ENCODE peak calls at places on chromosome 15, in ten cellular contexts. One of them, this sample, is unnamed. For H3K9me3, the result is how much of the 10 kb centered on the place peaks cover.

GRCh38 chr15:78506971-78507830 is at the start of gene HYKK:
- DNase-seq in psoas muscle: peak
- DNase-seq in AG04450: peak
- DNase-seq in aorta: peak
- DNase-seq in MM.1S: peak
- DNase-seq in left ventricle myocardium inferior: peak
- DNase-seq in cardiac muscle cell: peak
- DNase-seq in IMR-90: peak
- DNase-seq in mucosa of descending colon: peak
- DNase-seq in hepatocyte: peak
- DNase-seq in this sample: peak

GRCh38 chr15:89116404-89116803 is 28.1 kb downstream of the ABHD2 start:
- DNase-seq in AG04450: no peak
- DNase-seq in hepatocyte: no peak
- DNase-seq in IMR-90: peak
- DNase-seq in left ventricle myocardium inferior: no peak
- DNase-seq in mucosa of descending colon: no peak
- DNase-seq in MM.1S: peak
- DNase-seq in cardiac muscle cell: peak
- DNase-seq in psoas muscle: no peak
- DNase-seq in aorta: no peak
- DNase-seq in this sample: no peak

GRCh38 chr15:69344238-69344637 is 45.5 kb downstream of the PAQR5 start:
- DNase-seq in mucosa of descending colon: no peak
- DNase-seq in cardiac muscle cell: no peak
- DNase-seq in aorta: no peak
- DNase-seq in AG04450: no peak
- DNase-seq in hepatocyte: no peak
- DNase-seq in IMR-90: no peak
- DNase-seq in psoas muscle: no peak
- DNase-seq in MM.1S: no peak
- DNase-seq in left ventricle myocardium inferior: no peak
- DNase-seq in this sample: no peak

GRCh38 chr15:43219929-43220886 is 610 bp downstream of the EPB42 start:
- DNase-seq in psoas muscle: no peak
- DNase-seq in left ventricle myocardium inferior: no peak
- DNase-seq in cardiac muscle cell: no peak
- DNase-seq in IMR-90: no peak
- DNase-seq in hepatocyte: no peak
- DNase-seq in mucosa of descending colon: no peak
- DNase-seq in MM.1S: no peak
- DNase-seq in aorta: no peak
- DNase-seq in AG04450: no peak
- DNase-seq in this sample: no peak

GRCh38 chr15:68586274-68586961 is 7.6 kb downstream of the CORO2B start:
- DNase-seq in aorta: peak
- DNase-seq in IMR-90: peak
- DNase-seq in mucosa of descending colon: no peak
- DNase-seq in psoas muscle: no peak
- DNase-seq in hepatocyte: peak
- DNase-seq in AG04450: no peak
- DNase-seq in cardiac muscle cell: no peak
- DNase-seq in left ventricle myocardium inferior: no peak
- DNase-seq in MM.1S: no peak
- DNase-seq in this sample: no peak

GRCh38 chr15:42921049-42921731 is 612 bp upstream of the TTBK2 start:
- DNase-seq in cardiac muscle cell: no peak
- DNase-seq in AG04450: no peak
- DNase-seq in left ventricle myocardium inferior: no peak
- DNase-seq in mucosa of descending colon: peak
- DNase-seq in hepatocyte: peak
- DNase-seq in MM.1S: peak
- DNase-seq in aorta: no peak
- DNase-seq in IMR-90: peak
- DNase-seq in psoas muscle: peak
- DNase-seq in this sample: no peak

GRCh38 chr15:40365624-40366023 is 7.6 kb downstream of the DISP2 start:
- DNase-seq in left ventricle myocardium inferior: no peak
- DNase-seq in cardiac muscle cell: no peak
- DNase-seq in MM.1S: no peak
- DNase-seq in mucosa of descending colon: no peak
- DNase-seq in AG04450: no peak
- DNase-seq in IMR-90: no peak
- DNase-seq in aorta: no peak
- DNase-seq in psoas muscle: no peak
- DNase-seq in hepatocyte: no peak
- DNase-seq in this sample: no peak

GRCh38 chr15:69159805-69160140 is 662 bp upstream of the GLCE start:
- DNase-seq in hepatocyte: no peak
- DNase-seq in cardiac muscle cell: no peak
- DNase-seq in mucosa of descending colon: no peak
- DNase-seq in left ventricle myocardium inferior: no peak
- DNase-seq in AG04450: no peak
- DNase-seq in MM.1S: no peak
- DNase-seq in IMR-90: no peak
- DNase-seq in aorta: no peak
- DNase-seq in psoas muscle: no peak
- DNase-seq in this sample: no peak

GRCh38 chr15:34780725-34781124 is 14.6 kb downstream of the ACTC1 start:
- DNase-seq in hepatocyte: no peak
- DNase-seq in MM.1S: no peak
- DNase-seq in aorta: no peak
- DNase-seq in IMR-90: no peak
- DNase-seq in mucosa of descending colon: no peak
- DNase-seq in psoas muscle: no peak
- DNase-seq in cardiac muscle cell: no peak
- DNase-seq in AG04450: no peak
- DNase-seq in left ventricle myocardium inferior: no peak
- DNase-seq in this sample: no peak

GRCh38 chr15:41866263-41866703 is 27.6 kb downstream of the SPTBN5 start:
- DNase-seq in MM.1S: no peak
- DNase-seq in mucosa of descending colon: no peak
- DNase-seq in AG04450: no peak
- DNase-seq in left ventricle myocardium inferior: no peak
- DNase-seq in psoas muscle: no peak
- DNase-seq in cardiac muscle cell: peak
- DNase-seq in IMR-90: no peak
- DNase-seq in aorta: no peak
- DNase-seq in hepatocyte: peak
- DNase-seq in this sample: no peak

DNA sequence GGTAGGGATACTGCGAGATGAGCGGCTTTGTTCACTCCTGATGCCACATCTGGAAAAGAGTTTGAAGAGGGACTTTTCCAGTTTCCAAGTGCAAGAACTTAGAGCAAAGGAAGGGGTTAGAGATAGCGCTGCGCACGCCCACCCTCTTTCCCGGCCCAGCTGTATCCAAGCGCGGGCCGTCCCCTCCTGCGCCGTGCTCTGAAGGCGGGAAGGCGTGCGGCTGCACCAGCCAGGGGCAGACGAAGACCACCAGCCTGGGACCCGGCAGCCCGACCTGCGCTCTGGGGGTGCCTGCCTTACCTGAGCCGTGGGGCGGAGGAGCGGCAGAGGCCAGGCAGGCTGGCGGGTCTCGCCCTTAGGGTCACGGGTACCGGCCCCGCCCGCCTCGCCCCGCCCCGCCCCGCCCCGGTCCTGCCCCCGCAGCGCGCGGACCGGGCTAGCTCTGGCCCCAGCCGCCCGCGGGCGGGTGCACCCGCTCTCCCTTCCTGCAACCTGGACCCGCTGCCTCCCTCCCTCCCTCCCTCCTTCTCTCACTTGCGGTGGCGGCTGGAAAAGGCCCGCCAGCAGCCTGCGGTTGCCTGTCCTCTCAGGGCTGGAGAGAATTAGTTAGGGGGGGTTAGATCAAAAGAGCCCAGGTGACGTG is at the start of gene WDR72:
- DNase-seq in aorta: no peak
- DNase-seq in IMR-90: no peak
- DNase-seq in AG04450: no peak
- DNase-seq in mucosa of descending colon: peak
- DNase-seq in psoas muscle: no peak
- DNase-seq in left ventricle myocardium inferior: no peak
- DNase-seq in MM.1S: peak
- DNase-seq in cardiac muscle cell: peak
- DNase-seq in hepatocyte: peak
- DNase-seq in this sample: no peak
- H3K9me3 ChIP-seq in aorta: under half
- H3K9me3 ChIP-seq in IMR-90: under half
- H3K9me3 ChIP-seq in AG04450: under half
- H3K9me3 ChIP-seq in mucosa of descending colon: under half
- H3K9me3 ChIP-seq in psoas muscle: under half
- H3K9me3 ChIP-seq in left ventricle myocardium inferior: under half
- H3K9me3 ChIP-seq in MM.1S: under half
- H3K9me3 ChIP-seq in cardiac muscle cell: under half
- H3K9me3 ChIP-seq in hepatocyte: under half
- H3K9me3 ChIP-seq in this sample: under half

GRCh38 chr15:92917606-92918407 is 17.7 kb downstream of the CHD2 start:
- DNase-seq in psoas muscle: peak
- DNase-seq in hepatocyte: peak
- DNase-seq in AG04450: peak
- DNase-seq in cardiac muscle cell: peak
- DNase-seq in MM.1S: peak
- DNase-seq in aorta: peak
- DNase-seq in IMR-90: peak
- DNase-seq in left ventricle myocardium inferior: peak
- DNase-seq in mucosa of descending colon: peak
- DNase-seq in this sample: peak
- H3K4me3 ChIP-seq in psoas muscle: peak
- H3K4me3 ChIP-seq in hepatocyte: no peak
- H3K4me3 ChIP-seq in AG04450: no peak
- H3K4me3 ChIP-seq in cardiac muscle cell: no peak
- H3K4me3 ChIP-seq in MM.1S: no peak
- H3K4me3 ChIP-seq in aorta: no peak
- H3K4me3 ChIP-seq in IMR-90: no peak
- H3K4me3 ChIP-seq in left ventricle myocardium inferior: peak
- H3K4me3 ChIP-seq in mucosa of descending colon: peak
- H3K4me3 ChIP-seq in this sample: peak

DNA sequence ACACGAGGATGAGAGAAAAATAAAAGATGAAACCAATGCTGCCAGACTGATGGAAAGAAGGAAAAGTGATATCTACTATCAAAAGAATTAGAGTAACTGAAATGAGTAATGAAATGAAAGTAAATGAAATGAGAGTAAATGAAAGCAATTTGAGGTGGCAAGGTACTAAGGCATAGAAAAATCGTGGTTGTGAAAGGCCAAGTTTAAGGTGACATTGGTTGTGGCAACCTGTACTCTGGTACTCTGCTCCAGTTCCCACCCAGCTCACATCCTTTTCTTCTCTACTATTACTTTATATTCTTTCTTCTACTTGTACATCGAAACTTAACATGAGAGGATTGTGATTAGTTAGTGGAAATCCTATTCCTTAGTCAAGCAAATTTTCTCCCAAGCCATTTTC is 10.1 kb downstream of the RFX7 start:
- DNase-seq in AG04450: no peak
- DNase-seq in psoas muscle: no peak
- DNase-seq in mucosa of descending colon: no peak
- DNase-seq in cardiac muscle cell: no peak
- DNase-seq in MM.1S: no peak
- DNase-seq in IMR-90: no peak
- DNase-seq in aorta: no peak
- DNase-seq in hepatocyte: no peak
- DNase-seq in left ventricle myocardium inferior: no peak
- DNase-seq in this sample: no peak
- H3K9me3 ChIP-seq in AG04450: under half
- H3K9me3 ChIP-seq in psoas muscle: under half
- H3K9me3 ChIP-seq in mucosa of descending colon: under half
- H3K9me3 ChIP-seq in cardiac muscle cell: under half
- H3K9me3 ChIP-seq in MM.1S: under half
- H3K9me3 ChIP-seq in IMR-90: under half
- H3K9me3 ChIP-seq in aorta: under half
- H3K9me3 ChIP-seq in hepatocyte: under half
- H3K9me3 ChIP-seq in left ventricle myocardium inferior: under half
- H3K9me3 ChIP-seq in this sample: under half

GRCh38 chr15:99635794-99636193 is 70.0 kb downstream of the MEF2A start:
- DNase-seq in psoas muscle: no peak
- DNase-seq in MM.1S: no peak
- DNase-seq in IMR-90: no peak
- DNase-seq in aorta: no peak
- DNase-seq in cardiac muscle cell: no peak
- DNase-seq in left ventricle myocardium inferior: no peak
- DNase-seq in AG04450: no peak
- DNase-seq in hepatocyte: no peak
- DNase-seq in mucosa of descending colon: no peak
- DNase-seq in this sample: no peak
- H3K4me3 ChIP-seq in psoas muscle: no peak
- H3K4me3 ChIP-seq in MM.1S: no peak
- H3K4me3 ChIP-seq in IMR-90: no peak
- H3K4me3 ChIP-seq in aorta: no peak
- H3K4me3 ChIP-seq in cardiac muscle cell: no peak
- H3K4me3 ChIP-seq in left ventricle myocardium inferior: no peak
- H3K4me3 ChIP-seq in AG04450: no peak
- H3K4me3 ChIP-seq in hepatocyte: no peak
- H3K4me3 ChIP-seq in mucosa of descending colon: no peak
- H3K4me3 ChIP-seq in this sample: no peak

This sample was measured in uterus.